ENCODE peak calls at places on chromosomes 5 and 9, in four cellular contexts. V, L, X and Y are unnamed samples.

GRCh38 chr5:128085413-128085812 is 1.8 kb downstream of the SLC12A2 start:
- DNase-seq in V (no peak), L (no peak), X (no peak), Y (no peak)

GRCh38 chr5:142777858-142778257 is 7.7 kb downstream of the ARHGAP26 start:
- DNase-seq in V (no peak), L (no peak), X (no peak), Y (no peak)

GRCh38 chr5:146047396-146047795 is 58.0 kb downstream of the PLAC8L1 start:
- DNase-seq in V (no peak), L (no peak), X (no peak), Y (no peak)

GRCh38 chr9:87337335-87338074 is 160.2 kb upstream of the DAPK1 start:
- DNase-seq in V (no peak), L (no peak), X (no peak), Y (no peak)

GRCh38 chr9:96135071-96135825 is 166.7 kb downstream of the HSD17B3 start:
- DNase-seq in V (no peak), L (no peak), X (no peak), Y (no peak)

GRCh38 chr9:78296208-78296892 is 575 bp upstream of the PSAT1 start:
- DNase-seq in V (peak; percentile 7), L (peak; percentile 20), X (peak; percentile 25), Y (no peak)

GRCh38 chr9:121947683-121948300 is 145.3 kb downstream of the TTLL11 start:
- DNase-seq in V (no peak), L (no peak), X (no peak), Y (no peak)

GRCh38 chr9:82645591-82645990 is 417.4 kb downstream of the RASEF start:
- DNase-seq in V (no peak), L (no peak), X (no peak), Y (no peak)

GRCh38 chr9:91047993-91048607 is 246.5 kb downstream of the SYK start:
- DNase-seq in V (peak; percentile 47), L (no peak), X (peak; percentile 87), Y (no peak)